ENCODE peak calls at places on chromosome 17, in eight cellular contexts. Y, H, L, O, Z, S, V and U are unnamed samples.

GRCh38 chr17:38352245-38353083 is 820 bp downstream of the SOCS7 start:
- DNase-seq in Y (peak; percentile 67), H (no peak), L (peak; percentile 39), O (peak; percentile 28), Z (peak; percentile 15), S (peak; percentile 45), V (peak; percentile 23), U (peak; percentile 39)

GRCh38 chr17:10787306-10788020 is 16.4 kb downstream of the TMEM238L start:
- DNase-seq in Y (no peak), H (no peak), L (no peak), O (no peak), Z (no peak), S (no peak), V (no peak), U (no peak)

GRCh38 chr17:52207786-52208185 is 49.3 kb upstream of the CA10 start:
- DNase-seq in Y (no peak), H (no peak), L (no peak), O (no peak), Z (no peak), S (no peak), V (peak; percentile 23), U (no peak)

GRCh38 chr17:64343071-64343774 is 47.4 kb downstream of the PECAM1 start:
- DNase-seq in Y (no peak), H (no peak), L (no peak), O (no peak), Z (no peak), S (no peak), V (no peak), U (no peak)

GRCh38 chr17:37842401-37842800 is 81.8 kb upstream of the TBC1D3K start:
- DNase-seq in Y (no peak), H (no peak), L (no peak), O (no peak), Z (no peak), S (no peak), V (no peak), U (no peak)

GRCh38 chr17:19590912-19591551 is 57.4 kb downstream of the SLC47A1 start:
- DNase-seq in Y (no peak), H (no peak), L (no peak), O (no peak), Z (no peak), S (no peak), V (no peak), U (peak; percentile 10)

GRCh38 chr17:73013299-73013698 is 79.2 kb downstream of the SLC39A11 start:
- DNase-seq in Y (no peak), H (no peak), L (no peak), O (no peak), Z (no peak), S (no peak), V (no peak), U (no peak)

GRCh38 chr17:55588446-55588845 is 77.2 kb upstream of the SMIM36 start:
- DNase-seq in Y (no peak), H (no peak), L (no peak), O (no peak), Z (peak; percentile 37), S (no peak), V (no peak), U (no peak)

GRCh38 chr17:27985736-27986394 is 56.6 kb upstream of the NLK start:
- DNase-seq in Y (no peak), H (no peak), L (no peak), O (no peak), Z (no peak), S (no peak), V (peak; percentile 23), U (no peak)

GRCh38 chr17:70070297-70071027 is 4.6 kb upstream of the KCNJ16 start:
- DNase-seq in Y (no peak), H (no peak), L (no peak), O (no peak), Z (peak; percentile 27), S (no peak), V (no peak), U (no peak)

GRCh38 chr17:42178817-42179216 is 2.1 kb downstream of the KCNH4 start:
- DNase-seq in Y (no peak), H (no peak), L (no peak), O (no peak), Z (no peak), S (no peak), V (no peak), U (no peak)

GRCh38 chr17:57206928-57207327 is 49.4 kb upstream of the MSI2 start:
- DNase-seq in Y (no peak), H (no peak), L (no peak), O (no peak), Z (no peak), S (no peak), V (no peak), U (no peak)

GRCh38 chr17:31726980-31727427 is 132.0 kb downstream of the COPRS start:
- DNase-seq in Y (no peak), H (no peak), L (no peak), O (peak; percentile 49), Z (peak; percentile 78), S (no peak), V (no peak), U (no peak)

GRCh38 chr17:8133941-8134340 is 10.0 kb upstream of the HES7 start:
- DNase-seq in Y (no peak), H (no peak), L (no peak), O (no peak), Z (no peak), S (no peak), V (no peak), U (no peak)

GRCh38 chr17:17613708-17614114 is 22.2 kb upstream of the PEMT start:
- DNase-seq in Y (peak; percentile 92), H (no peak), L (peak; percentile 61), O (peak; percentile 79), Z (peak; percentile 42), S (peak; percentile 65), V (peak; percentile 88), U (peak; percentile 66)

GRCh38 chr17:17237026-17237799 is at the start of gene FLCN:
- DNase-seq in Y (peak; percentile 88), H (peak; percentile 92), L (peak; percentile 85), O (peak; percentile 93), Z (peak; percentile 84), S (peak; percentile 83), V (peak; percentile 85), U (peak; percentile 92)

GRCh38 chr17:55769625-55770000 is 18.8 kb downstream of the PCTP start:
- DNase-seq in Y (no peak), H (no peak), L (no peak), O (peak; percentile 92), Z (peak; percentile 32), S (no peak), V (no peak), U (no peak)

GRCh38 chr17:36657763-36658490 is 56.5 kb downstream of the MRM1 start:
- DNase-seq in Y (peak; percentile 61), H (no peak), L (no peak), O (no peak), Z (no peak), S (peak; percentile 24), V (peak; percentile 75), U (peak; percentile 18)

GRCh38 chr17:2094891-2095535 is 40.1 kb downstream of the HIC1 start:
- DNase-seq in Y (peak; percentile 52), H (peak; percentile 83), L (peak; percentile 79), O (peak; percentile 78), Z (peak; percentile 72), S (peak; percentile 89), V (peak; percentile 44), U (peak; percentile 92)

GRCh38 chr17:61594294-61594825 is 3.3 kb upstream of the NACA2 start:
- DNase-seq in Y (no peak), H (no peak), L (no peak), O (peak; percentile 22), Z (no peak), S (no peak), V (no peak), U (no peak)

DNA sequence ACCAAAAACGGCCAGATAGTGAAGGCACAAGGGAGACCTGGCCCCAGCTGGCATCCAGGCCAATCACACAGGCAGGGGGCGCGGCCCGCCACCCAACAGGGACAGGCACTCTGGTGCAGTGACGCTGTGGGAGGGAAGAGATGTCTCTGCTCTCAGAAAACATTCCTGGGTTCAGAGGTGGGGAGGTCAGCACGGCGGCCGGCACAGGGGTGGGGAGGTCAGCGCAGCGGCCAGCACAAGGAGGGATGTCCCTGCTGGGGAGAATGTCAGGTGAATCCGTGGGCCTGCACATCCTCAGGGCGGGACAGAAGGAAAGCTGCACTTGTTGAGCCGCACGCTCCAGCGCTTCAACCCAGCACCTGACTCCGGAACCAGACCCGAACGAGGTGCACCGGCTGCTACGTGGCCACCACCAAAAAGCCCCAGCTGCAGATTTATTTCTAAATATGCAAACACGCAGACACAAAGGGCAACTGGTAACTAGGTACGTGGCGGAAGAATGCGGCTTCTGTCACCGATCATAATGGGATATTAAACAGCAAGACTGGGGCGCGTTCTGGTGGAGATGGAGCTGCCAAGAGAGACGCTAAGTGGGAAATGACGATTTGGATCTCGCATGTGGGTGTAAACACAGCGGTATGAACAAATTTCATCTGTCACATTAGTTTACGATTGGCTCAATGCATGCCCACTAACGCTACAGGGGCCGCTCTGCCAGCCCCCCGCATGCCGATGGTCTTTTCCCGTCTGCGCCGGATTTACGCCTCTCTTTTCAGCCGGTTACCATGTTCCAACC is 15.6 kb downstream of the SLC38A10 start:
- DNase-seq in Y (no peak), H (no peak), L (no peak), O (no peak), Z (no peak), S (no peak), V (no peak), U (no peak)
- H3K4me3 ChIP-seq in Y (no peak overlapping the region), H (no peak overlapping the region), L (no peak overlapping the region), O (no peak overlapping the region), Z (no peak overlapping the region), S (no peak overlapping the region), V (no peak overlapping the region), U (no peak overlapping the region)

DNA sequence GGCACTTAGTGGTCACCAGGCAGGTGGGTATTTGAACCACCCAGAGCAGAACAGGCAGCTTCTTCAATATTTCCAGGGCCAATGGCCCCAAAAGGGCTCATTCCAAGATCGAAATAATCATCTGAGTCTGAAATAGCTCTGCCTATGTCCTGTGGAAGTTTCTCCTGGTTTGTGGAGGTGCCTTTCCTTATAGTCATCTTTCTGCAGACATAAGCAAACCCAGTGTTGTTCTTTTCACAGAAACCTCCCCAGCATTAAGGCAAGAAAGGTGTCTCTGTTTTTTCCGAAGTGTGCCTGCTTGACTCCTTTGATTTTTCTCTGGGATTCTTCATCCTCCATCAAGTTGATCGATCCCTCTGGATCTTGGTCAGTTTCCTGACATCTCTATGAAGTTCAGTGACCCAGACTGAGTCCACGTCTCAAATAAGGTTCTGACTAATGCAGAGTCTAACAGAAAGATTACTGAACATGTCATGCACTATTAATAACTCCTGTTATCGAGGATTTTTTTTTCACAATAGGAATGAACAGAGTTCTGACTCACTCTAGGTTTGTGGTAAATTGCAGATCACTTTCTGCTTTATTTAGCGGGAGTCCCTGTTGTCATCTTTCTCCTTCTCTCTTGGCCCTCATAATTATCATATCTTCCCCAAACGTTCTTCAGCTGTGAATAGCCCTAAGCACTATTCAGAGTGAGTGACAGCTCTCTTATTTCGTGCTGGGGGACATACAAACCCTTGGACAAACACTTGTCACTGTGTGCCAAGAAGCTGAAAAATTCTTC is 1.5 kb downstream of the LRRC3C start:
- DNase-seq in Y (no peak), H (no peak), L (no peak), O (peak; percentile 96), Z (peak; percentile 94), S (no peak), V (no peak), U (no peak)
- H3K4me3 ChIP-seq in Y (no peak overlapping the region), H (no peak overlapping the region), L (no peak overlapping the region), O (no peak overlapping the region), Z (peak overlapping the region; percentile 81), S (no peak overlapping the region), V (no peak overlapping the region), U (no peak overlapping the region)

GRCh38 chr17:80630721-80631120 is 86.1 kb downstream of the RPTOR start:
- DNase-seq in Y (no peak), H (no peak), L (no peak), O (no peak), Z (no peak), S (no peak), V (no peak), U (no peak)
- H3K4me3 ChIP-seq in Y (no peak overlapping the region), H (no peak overlapping the region), L (no peak overlapping the region), O (no peak overlapping the region), Z (no peak overlapping the region), S (no peak overlapping the region), V (no peak overlapping the region), U (no peak overlapping the region)

GRCh38 chr17:49388290-49388640 is 26.2 kb upstream of the ZNF652 start:
- DNase-seq in Y (no peak), H (no peak), L (no peak), O (no peak), Z (no peak), S (no peak), V (no peak), U (no peak)
- H3K4me3 ChIP-seq in Y (no peak overlapping the region), H (no peak overlapping the region), L (no peak overlapping the region), O (no peak overlapping the region), Z (no peak overlapping the region), S (no peak overlapping the region), V (no peak overlapping the region), U (no peak overlapping the region)